ENCODE peak calls at places on chromosomes 3 and 15, in five cellular contexts. A is activated CD4-positive, alpha-beta T cell treated with anti-CD3 and anti-CD28 coated beads for 4 hours; Z is lower lobe of right lung; M is hippocampal formation; S is endodermal cell. W is an unnamed sample.

GRCh38 chr15:34318277-34319079 is 19.1 kb downstream of the SLC12A6 start:
- DNase-seq in A (no peak), Z (peak), M (peak), S (peak), W (peak)

GRCh38 chr3:62665627-62666433 is 209.4 kb downstream of the CADPS start:
- DNase-seq in A (no peak), Z (peak), M (peak), S (peak), W (peak)

GRCh38 chr3:44130249-44130648 is 111.4 kb upstream of the TOPAZ1 start:
- DNase-seq in A (no peak), Z (no peak), M (no peak), S (no peak), W (no peak)

GRCh38 chr3:162489853-162490252 is 993.2 kb downstream of the OTOL1 start:
- DNase-seq in A (no peak), Z (no peak), M (no peak), S (no peak), W (no peak)

GRCh38 chr15:94894056-94894455 is 662.7 kb downstream of the MCTP2 start:
- DNase-seq in A (no peak), Z (no peak), M (no peak), S (no peak), W (no peak)

GRCh38 chr15:38941399-38941953 is 376.9 kb upstream of the RASGRP1 start:
- DNase-seq in A (no peak), Z (no peak), M (no peak), S (no peak), W (no peak)

GRCh38 chr3:8891774-8892173 is 71.5 kb downstream of the RAD18 start:
- DNase-seq in A (no peak), Z (no peak), M (no peak), S (no peak), W (no peak)

GRCh38 chr3:136207741-136208140 is 11.6 kb upstream of the MSL2 start:
- DNase-seq in A (no peak), Z (no peak), M (no peak), S (no peak), W (no peak)

GRCh38 chr15:31930967-31931366 is 99.3 kb upstream of the CHRNA7 start:
- DNase-seq in A (peak), Z (no peak), M (no peak), S (no peak), W (no peak)

GRCh38 chr15:85742186-85742751 is 52.5 kb downstream of the KLHL25 start:
- DNase-seq in A (no peak), Z (no peak), M (no peak), S (peak), W (no peak)

GRCh38 chr3:106277731-106278130 is 408.9 kb upstream of the CBLB start:
- DNase-seq in A (no peak), Z (no peak), M (no peak), S (no peak), W (no peak)

GRCh38 chr3:52106951-52107611 is 47.1 kb downstream of the POC1A start:
- DNase-seq in A (no peak), Z (peak), M (no peak), S (no peak), W (no peak)

GRCh38 chr3:52730681-52731080 is 24.8 kb downstream of the SPCS1 start:
- DNase-seq in A (no peak), Z (no peak), M (no peak), S (no peak), W (no peak)

GRCh38 chr3:24311881-24312280 is 182.8 kb downstream of the THRB start:
- DNase-seq in A (no peak), Z (no peak), M (no peak), S (no peak), W (no peak)

GRCh38 chr3:16482770-16483531 is 30.5 kb downstream of the RFTN1 start:
- DNase-seq in A (peak), Z (peak), M (no peak), S (peak), W (no peak)

GRCh38 chr15:91224750-91225380 is 124.8 kb downstream of the SV2B start:
- DNase-seq in A (no peak), Z (no peak), M (peak), S (peak), W (peak)

GRCh38 chr3:185082149-185082548 is 70.7 kb downstream of the C3orf70 start:
- DNase-seq in A (no peak), Z (no peak), M (no peak), S (no peak), W (no peak)

GRCh38 chr3:53164911-53165310 is 3.9 kb downstream of the PRKCD start:
- DNase-seq in A (no peak), Z (no peak), M (no peak), S (peak), W (no peak)

GRCh38 chr15:89494006-89494405 is 2.4 kb downstream of the RHCG start:
- DNase-seq in A (no peak), Z (no peak), M (no peak), S (no peak), W (peak)

GRCh38 chr15:66080791-66081475 is 172.6 kb downstream of the MEGF11 start:
- DNase-seq in A (no peak), Z (no peak), M (no peak), S (peak), W (no peak)

GRCh38 chr3:105836533-105836932 is 32.3 kb downstream of the CBLB start:
- DNase-seq in A (peak), Z (no peak), M (no peak), S (no peak), W (no peak)

GRCh38 chr3:56962200-56962599 is 98.3 kb upstream of the SPATA12 start:
- DNase-seq in A (no peak), Z (no peak), M (no peak), S (peak), W (no peak)

GRCh38 chr3:5299146-5299545 is 111.6 kb downstream of the EDEM1 start:
- DNase-seq in A (no peak), Z (no peak), M (no peak), S (no peak), W (no peak)

GRCh38 chr3:55180936-55181535 is 253.2 kb upstream of the LRTM1 start:
- DNase-seq in A (no peak), Z (no peak), M (no peak), S (peak), W (no peak)

GRCh38 chr3:172666873-172667694 is 43.8 kb downstream of the NCEH1 start:
- DNase-seq in A (peak), Z (no peak), M (peak), S (peak), W (peak)

W was measured in ecto neural progenitor cell.